ENCODE peak calls at places on chromosome 18, in ten cellular contexts. R is tibial artery; Z is Panc1; B is K562; M is H9; K is cardiac muscle cell; S is stomach; D is esophagus squamous epithelium; N is CD8-positive, alpha-beta memory T cell; U is fibroblast of lung. Q is an unnamed sample.
A peak's percentile ranks its signal among the peaks of the same experiment; 100 is the strongest.

GRCh38 chr18:23733895-23734294 is 44.6 kb downstream of the LAMA3 start:
- DNase-seq in R (no peak), Z (no peak), B (no peak), M (no peak), K (no peak), S (no peak), D (no peak), N (no peak), U (no peak), Q (no peak)

GRCh38 chr18:74078257-74078656 is 69.4 kb downstream of the FBXO15 start:
- DNase-seq in R (no peak), Z (no peak), B (no peak), M (no peak), K (no peak), S (no peak), D (no peak), N (no peak), U (no peak), Q (no peak)

GRCh38 chr18:80166240-80166639 is 57.2 kb downstream of the ADNP2 start:
- DNase-seq in R (no peak), Z (no peak), B (no peak), M (no peak), K (no peak), S (peak; percentile 15), D (no peak), N (no peak), U (no peak), Q (no peak)

GRCh38 chr18:35143615-35144596 is 96.9 kb upstream of the ZNF397 start:
- DNase-seq in R (peak; percentile 40), Z (peak; percentile 30), B (peak; percentile 62), M (peak; percentile 64), K (peak; percentile 72), S (peak; percentile 60), D (no peak), N (peak; percentile 38), U (peak; percentile 43), Q (peak; percentile 27)

GRCh38 chr18:55318864-55319516 is 269.0 kb downstream of the TCF4 start:
- DNase-seq in R (no peak), Z (no peak), B (no peak), M (no peak), K (peak; percentile 63), S (no peak), D (no peak), N (no peak), U (peak; percentile 74), Q (no peak)

GRCh38 chr18:63736856-63737255 is 34.1 kb downstream of the SERPINB11 start:
- DNase-seq in R (no peak), Z (no peak), B (no peak), M (no peak), K (no peak), S (no peak), D (no peak), N (no peak), U (peak; percentile 9), Q (no peak)

GRCh38 chr18:11104307-11104706 is 45.1 kb downstream of the PIEZO2 start:
- DNase-seq in R (no peak), Z (no peak), B (no peak), M (no peak), K (no peak), S (peak; percentile 26), D (no peak), N (no peak), U (no peak), Q (no peak)

GRCh38 chr18:7927119-7927518 is 360.0 kb downstream of the PTPRM start:
- DNase-seq in R (no peak), Z (no peak), B (no peak), M (no peak), K (peak; percentile 58), S (no peak), D (no peak), N (no peak), U (peak; percentile 58), Q (no peak)

GRCh38 chr18:26656401-26656943 is 108.1 kb upstream of the KCTD1 start:
- DNase-seq in R (no peak), Z (no peak), B (no peak), M (no peak), K (no peak), S (no peak), D (no peak), N (no peak), U (no peak), Q (no peak)

GRCh38 chr18:26652501-26652900 is 104.1 kb upstream of the KCTD1 start:
- DNase-seq in R (no peak), Z (no peak), B (no peak), M (no peak), K (no peak), S (no peak), D (no peak), N (no peak), U (no peak), Q (no peak)

GRCh38 chr18:26655614-26656400 is 107.5 kb upstream of the KCTD1 start:
- DNase-seq in R (peak; percentile 39), Z (no peak), B (no peak), M (peak; percentile 74), K (peak; percentile 63), S (peak; percentile 70), D (no peak), N (no peak), U (peak; percentile 53), Q (no peak)

GRCh38 chr18:26655010-26655613 is 106.8 kb upstream of the KCTD1 start:
- DNase-seq in R (no peak), Z (no peak), B (no peak), M (no peak), K (peak; percentile 20), S (no peak), D (no peak), N (no peak), U (peak; percentile 23), Q (no peak)

DNA sequence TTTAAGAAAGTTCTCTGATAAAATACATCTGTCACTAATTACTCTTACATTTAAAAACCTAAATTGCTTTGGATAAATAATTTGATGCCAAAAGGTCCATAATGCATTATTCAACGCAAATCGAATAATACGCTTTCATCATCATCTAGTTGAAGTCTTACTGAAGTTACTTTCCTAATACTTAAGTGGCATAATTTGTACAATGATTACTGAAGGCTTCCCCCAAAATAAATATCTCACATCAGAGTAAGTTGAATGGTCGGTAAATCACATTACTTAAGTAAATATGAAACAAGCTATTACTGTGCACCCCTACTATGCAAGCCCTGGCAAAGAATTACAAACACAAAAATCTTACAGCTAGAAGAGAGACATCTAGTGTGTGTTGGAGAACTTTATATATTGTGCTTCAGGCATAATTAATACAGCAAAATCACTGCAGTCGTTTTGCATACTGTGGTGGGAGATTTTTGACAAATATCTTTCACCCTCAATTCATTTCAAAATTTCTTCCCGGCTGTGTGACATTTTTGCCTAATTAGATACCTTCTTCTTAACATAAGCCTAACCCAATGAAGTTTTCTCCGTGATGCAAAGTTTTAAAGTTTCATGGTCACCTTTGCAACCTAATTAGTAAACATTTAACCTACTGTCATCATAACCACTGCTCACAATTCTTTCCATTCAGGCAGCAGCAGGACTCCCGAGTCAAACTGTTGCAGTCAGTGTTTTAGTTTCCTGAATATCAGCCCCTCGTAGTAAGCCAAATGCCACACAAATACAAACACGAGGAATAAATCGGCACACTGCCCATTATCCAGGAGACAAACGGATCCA is 106.0 kb upstream of the KCTD1 start:
- DNase-seq in R (no peak), Z (no peak), B (no peak), M (no peak), K (no peak), S (no peak), D (no peak), N (no peak), U (no peak), Q (no peak)
- H3K27ac ChIP-seq in R (peak overlapping the region; percentile 87), Z (no peak overlapping the region), B (no peak overlapping the region), M (no peak overlapping the region), K (no peak overlapping the region), S (peak overlapping the region; percentile 87), D (no peak overlapping the region), N (no peak overlapping the region), U (no peak overlapping the region), Q (no peak overlapping the region)

GRCh38 chr18:56575819-56576663 is 62.4 kb downstream of the TXNL1 start:
- DNase-seq in R (no peak), Z (peak; percentile 15), B (peak; percentile 29), M (no peak), K (peak; percentile 77), S (no peak), D (no peak), N (peak; percentile 5), U (peak; percentile 47), Q (no peak)

GRCh38 chr18:56574827-56575226 is 63.6 kb downstream of the TXNL1 start:
- DNase-seq in R (no peak), Z (no peak), B (no peak), M (no peak), K (peak; percentile 86), S (peak; percentile 41), D (no peak), N (no peak), U (no peak), Q (no peak)

DNA sequence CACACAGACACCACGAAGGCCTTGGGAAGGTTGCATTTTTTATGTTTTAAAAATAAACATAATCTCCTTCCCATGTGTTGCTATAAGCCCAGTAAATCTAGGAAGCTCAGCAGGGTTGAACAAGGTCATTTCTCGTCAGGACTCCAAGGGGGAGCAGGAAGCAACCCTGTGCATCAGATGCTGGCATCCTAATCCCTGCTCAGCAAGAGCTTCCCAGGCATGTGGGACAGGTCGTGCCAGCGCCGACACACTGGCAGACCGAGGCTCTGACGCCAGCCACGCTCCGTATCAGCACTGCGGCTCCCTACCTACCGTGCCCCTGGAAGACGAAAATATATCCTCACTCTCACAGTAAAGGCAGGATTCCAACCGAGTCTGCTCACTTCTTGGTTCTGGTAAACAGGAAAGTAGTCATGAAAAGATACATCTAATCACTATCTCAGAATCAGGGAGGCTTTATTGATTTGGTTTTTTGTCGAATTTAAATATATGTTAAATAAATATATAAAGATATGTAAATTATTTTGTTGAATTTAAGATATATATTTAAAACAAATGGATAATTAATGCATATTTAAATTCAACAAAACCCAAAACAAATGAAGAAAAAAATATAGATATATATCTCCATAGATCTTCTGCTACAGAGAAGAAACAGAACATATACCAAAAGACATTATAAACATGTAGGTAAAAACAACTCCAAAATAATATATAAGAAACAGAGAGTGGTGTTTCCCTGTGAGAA is 61.4 kb downstream of the TXNL1 start:
- DNase-seq in R (no peak), Z (no peak), B (no peak), M (no peak), K (no peak), S (no peak), D (no peak), N (no peak), U (peak; percentile 8), Q (no peak)
- H3K9me3 ChIP-seq in R (peaks cover 4% of the 10 kb centered on the region), Z (no peaks in the 10 kb centered on the region), B (no peaks in the 10 kb centered on the region), M (no peaks in the 10 kb centered on the region), K (no peaks in the 10 kb centered on the region), S (no peaks in the 10 kb centered on the region), D (no peaks in the 10 kb centered on the region), N (no peaks in the 10 kb centered on the region), U (no peaks in the 10 kb centered on the region), Q (no peaks in the 10 kb centered on the region)

GRCh38 chr18:989423-989822 is 84.8 kb downstream of the ADCYAP1 start:
- DNase-seq in R (no peak), Z (no peak), B (no peak), M (no peak), K (peak; percentile 16), S (no peak), D (no peak), N (no peak), U (no peak), Q (no peak)
- H3K27ac ChIP-seq in R (no peak overlapping the region), Z (no peak overlapping the region), B (no peak overlapping the region), M (no peak overlapping the region), K (no peak overlapping the region), S (no peak overlapping the region), D (no peak overlapping the region), N (no peak overlapping the region), U (no peak overlapping the region), Q (no peak overlapping the region)

DNA sequence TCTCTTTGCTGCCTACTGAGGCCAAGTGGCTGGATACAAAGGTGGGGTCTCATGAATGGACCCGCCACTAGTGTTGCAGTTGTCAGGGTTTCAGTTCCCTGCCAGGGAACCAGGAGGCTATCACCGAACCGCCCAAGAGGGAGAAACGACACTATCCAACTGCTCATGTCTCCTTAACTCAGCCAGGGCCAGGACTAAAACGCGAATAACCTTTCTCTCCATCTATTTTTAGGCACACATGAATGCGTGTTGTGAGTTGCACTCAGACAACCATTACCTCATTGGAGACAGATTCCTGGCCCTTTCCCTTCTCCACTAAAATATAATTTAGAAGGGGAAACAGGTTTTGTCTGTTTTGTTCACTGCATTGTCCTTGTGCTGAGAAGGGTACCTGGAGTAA is 559.5 kb downstream of the SOCS6 start:
- DNase-seq in R (no peak), Z (no peak), B (no peak), M (no peak), K (no peak), S (no peak), D (no peak), N (no peak), U (no peak), Q (no peak)
- H3K9me3 ChIP-seq in R (no peaks in the 10 kb centered on the region), Z (no peaks in the 10 kb centered on the region), B (no peaks in the 10 kb centered on the region), M (no peaks in the 10 kb centered on the region), K (no peaks in the 10 kb centered on the region), S (no peaks in the 10 kb centered on the region), D (no peaks in the 10 kb centered on the region), N (no peaks in the 10 kb centered on the region), U (no peaks in the 10 kb centered on the region), Q (no peaks in the 10 kb centered on the region)

Q was measured in CD4-positive, alpha-beta T cell.